ENCODE peak calls at places on chromosomes 3 and 15, in nine cellular contexts. J is GM03348, Y is ELR, C is fibroblast of lung, Q is HepG2, R is activated T-helper 1 cell treated with Interleukin-2 at 50 U/mL for 16 hours, E is iris pigment epithelial cell, P is AG08395, V is fibroblast of pulmonary artery. L is an unnamed sample.

GRCh38 chr3:183252973-183253363 is at the start of gene B3GNT5:
- DNase-seq in V (no peak), Y (peak), E (no peak), C (no peak), R (no peak), P (no peak), J (peak), Q (no peak), L (no peak)

GRCh38 chr3:15892828-15893227 is 95.0 kb upstream of the ANKRD28 start:
- DNase-seq in R (no peak), C (peak), Y (no peak), P (peak), J (no peak), V (no peak), E (no peak), Q (no peak), L (peak)

GRCh38 chr3:196431193-196432136 is 762 bp downstream of the UBXN7 start:
- DNase-seq in J (peak), V (peak), Q (peak), P (peak), R (peak), E (peak), Y (peak), C (peak), L (peak)

GRCh38 chr15:89197503-89197971 is 23.8 kb downstream of the RLBP1 start:
- DNase-seq in E (no peak), Y (no peak), C (no peak), Q (peak), P (no peak), R (no peak), V (no peak), J (no peak), L (peak)

GRCh38 chr15:57326196-57326595 is 50.1 kb upstream of the CGNL1 start:
- DNase-seq in J (no peak), P (no peak), Q (no peak), R (no peak), Y (no peak), E (no peak), V (no peak), C (no peak), L (no peak)

GRCh38 chr3:167780214-167780613 is 44.7 kb downstream of the SERPINI1 start:
- DNase-seq in E (no peak), Q (no peak), R (no peak), V (no peak), C (no peak), Y (no peak), J (no peak), P (no peak), L (no peak)

GRCh38 chr3:184541886-184542562 is 19.6 kb upstream of the EPHB3 start:
- DNase-seq in Y (no peak), V (no peak), E (no peak), Q (no peak), J (no peak), R (no peak), P (no peak), C (no peak), L (no peak)

GRCh38 chr3:57959407-57960173 is 48.6 kb upstream of the FLNB start:
- DNase-seq in P (no peak), Q (no peak), V (peak), E (no peak), R (no peak), J (no peak), Y (no peak), C (peak), L (peak)

GRCh38 chr3:133162906-133163305 is 124.7 kb downstream of the TMEM108 start:
- DNase-seq in Y (no peak), V (no peak), C (no peak), E (no peak), R (no peak), P (no peak), J (no peak), Q (no peak), L (no peak)

GRCh38 chr3:23099677-23100076 is 103.5 kb upstream of the UBE2E2 start:
- DNase-seq in C (no peak), E (no peak), Q (no peak), J (no peak), Y (no peak), R (no peak), V (no peak), P (no peak), L (no peak)

GRCh38 chr3:24197809-24198208 is 252.7 kb downstream of the NR1D2 start:
- DNase-seq in P (no peak), E (no peak), R (no peak), J (no peak), V (no peak), Y (peak), C (no peak), Q (peak), L (no peak)

GRCh38 chr3:49346797-49347251 is 7.0 kb upstream of the USP4 start:
- DNase-seq in C (peak), Q (no peak), P (peak), R (no peak), J (peak), Y (peak), V (no peak), E (peak), L (peak)

GRCh38 chr3:171565671-171566070 is 105.5 kb upstream of the TNIK start:
- DNase-seq in Q (peak), E (peak), R (no peak), V (peak), Y (no peak), P (peak), J (peak), C (peak), L (peak)

GRCh38 chr3:133882986-133883586 is 12.6 kb downstream of the RAB6B start:
- DNase-seq in Q (no peak), R (no peak), V (no peak), Y (no peak), C (no peak), P (no peak), J (no peak), E (no peak), L (peak)

GRCh38 chr3:85571835-85572234 is 613.0 kb downstream of the CADM2 start:
- DNase-seq in V (peak), P (no peak), Q (peak), C (peak), Y (no peak), E (peak), R (no peak), J (no peak), L (no peak)

GRCh38 chr3:197186887-197187588 is 111.4 kb downstream of the DLG1 start:
- DNase-seq in R (no peak), P (peak), E (peak), J (peak), Q (peak), V (peak), Y (peak), C (peak), L (peak)

GRCh38 chr15:54605556-54605955 is 591.2 kb downstream of the RSL24D1 start:
- DNase-seq in J (no peak), P (no peak), R (no peak), Y (no peak), C (no peak), E (no peak), Q (no peak), V (no peak), L (no peak)

GRCh38 chr15:80803580-80804525 is 24.7 kb downstream of the CEMIP start:
- DNase-seq in Y (no peak), P (no peak), V (no peak), J (no peak), Q (no peak), R (no peak), E (peak), C (no peak), L (no peak)

GRCh38 chr3:40172560-40172959 is 136.9 kb upstream of the EIF1B start:
- DNase-seq in P (no peak), Q (no peak), J (no peak), Y (no peak), C (no peak), R (no peak), E (no peak), V (no peak), L (no peak)

GRCh38 chr3:187252311-187252710 is 39.2 kb downstream of the MASP1 start:
- DNase-seq in Y (no peak), P (no peak), Q (no peak), C (no peak), V (no peak), J (no peak), E (no peak), R (no peak), L (no peak)

GRCh38 chr3:177561769-177562360 is 364.6 kb upstream of the TBL1XR1 start:
- DNase-seq in C (no peak), Y (no peak), R (no peak), E (no peak), P (no peak), V (no peak), J (no peak), Q (no peak), L (no peak)

GRCh38 chr3:79367066-79367465 is 400.7 kb downstream of the ROBO1 start:
- DNase-seq in C (peak), Y (peak), V (peak), Q (no peak), R (no peak), E (peak), P (no peak), J (peak), L (peak)

GRCh38 chr3:105399611-105400010 is 32.9 kb downstream of the ALCAM start:
- DNase-seq in P (no peak), Q (no peak), Y (no peak), C (no peak), V (no peak), R (no peak), E (no peak), J (no peak), L (no peak)

GRCh38 chr15:78811124-78811824 is at the start of gene ADAMTS7:
- DNase-seq in R (peak), Q (no peak), E (peak), V (peak), P (peak), Y (peak), C (peak), J (peak), L (peak)

GRCh38 chr3:63880653-63881052 is 17.0 kb downstream of the ATXN7 start:
- DNase-seq in P (no peak), C (no peak), J (no peak), E (no peak), V (no peak), Q (no peak), Y (no peak), R (no peak), L (no peak)